ENCODE peak calls at places on chromosomes 13 and 19, in seven cellular contexts. M, F, H, S, X, V and U are unnamed samples.

GRCh38 chr13:47472516-47472915 is 528.6 kb downstream of the SUCLA2 start:
- DNase-seq in M (no peak), H (no peak), S (no peak), V (no peak), F (no peak), X (no peak), U (no peak)

GRCh38 chr19:35141627-35142401 is 1.2 kb upstream of the FXYD7 start:
- DNase-seq in X (no peak), V (no peak), S (no peak), H (no peak), F (peak), M (no peak), U (no peak)

GRCh38 chr13:75675421-75675820 is 39.3 kb downstream of the LMO7 start:
- DNase-seq in H (no peak), X (no peak), V (no peak), M (no peak), F (peak), S (no peak), U (no peak)

GRCh38 chr13:49521216-49521615 is 25.5 kb downstream of the PHF11 start:
- DNase-seq in S (no peak), H (no peak), X (no peak), M (no peak), V (no peak), F (no peak), U (no peak)

GRCh38 chr19:45251452-45252354 is 632 bp downstream of the MARK4 start:
- DNase-seq in M (no peak), F (peak), X (peak), S (no peak), H (no peak), V (peak), U (no peak)

GRCh38 chr19:48656840-48657474 is 11.0 kb upstream of the CA11 start:
- DNase-seq in M (no peak), H (peak), F (peak), S (peak), X (peak), V (no peak), U (peak)

GRCh38 chr13:42041684-42042035 is 6.8 kb upstream of the DGKH start:
- DNase-seq in M (peak), X (peak), V (no peak), H (peak), S (no peak), F (peak), U (no peak)

GRCh38 chr19:50461066-50461875 is 15.0 kb upstream of the EMC10 start:
- DNase-seq in S (peak), H (peak), X (peak), V (peak), M (peak), F (peak), U (peak)

GRCh38 chr13:93847162-93847561 is 620.6 kb downstream of the GPC6 start:
- DNase-seq in F (peak), S (peak), V (no peak), M (peak), X (no peak), H (peak), U (peak)

GRCh38 chr13:44259045-44260042 is 114.3 kb upstream of the SERP2 start:
- DNase-seq in S (no peak), V (peak), X (no peak), H (peak), F (peak), M (no peak), U (no peak)

GRCh38 chr19:5903502-5904301 is at the start of gene NDUFA11:
- DNase-seq in H (peak), V (peak), M (peak), S (peak), F (no peak), X (peak), U (peak)

GRCh38 chr13:96817336-96817941 is 176.8 kb downstream of the OXGR1 start:
- DNase-seq in X (no peak), S (no peak), V (no peak), H (no peak), F (no peak), M (no peak), U (no peak)

GRCh38 chr19:48608798-48609263 is 2.3 kb downstream of the SPACA4 start:
- DNase-seq in F (peak), H (peak), V (no peak), M (peak), X (no peak), S (no peak), U (no peak)

GRCh38 chr13:77980592-77980991 is 62.0 kb upstream of the EDNRB start:
- DNase-seq in F (peak), X (no peak), V (no peak), S (peak), M (no peak), H (peak), U (peak)

GRCh38 chr19:48568345-48568886 is 16.4 kb downstream of the SULT2B1 start:
- DNase-seq in H (peak), S (peak), V (no peak), M (no peak), X (peak), F (peak), U (peak)

GRCh38 chr13:35489050-35489449 is 12.6 kb upstream of the MAB21L1 start:
- DNase-seq in H (no peak), V (no peak), S (no peak), M (no peak), F (peak), X (no peak), U (no peak)

GRCh38 chr13:98291658-98292057 is 114.6 kb upstream of the RNF113B start:
- DNase-seq in F (no peak), V (no peak), X (no peak), H (no peak), S (no peak), M (no peak), U (no peak)

GRCh38 chr13:26895081-26895807 is 134.7 kb upstream of the GPR12 start:
- DNase-seq in X (no peak), F (peak), H (no peak), M (no peak), S (no peak), V (no peak), U (no peak)

GRCh38 chr13:86425127-86425526 is 625.9 kb upstream of the SLITRK6 start:
- DNase-seq in F (no peak), M (no peak), V (no peak), S (no peak), H (no peak), X (no peak), U (no peak)

GRCh38 chr13:76723551-76724232 is 162.5 kb downstream of the KCTD12 start:
- DNase-seq in F (peak), H (peak), V (no peak), S (peak), X (no peak), M (no peak), U (peak)

GRCh38 chr13:99657848-99658265 is 156.6 kb downstream of the TM9SF2 start:
- DNase-seq in M (no peak), H (peak), F (peak), X (peak), V (no peak), S (no peak), U (no peak)